ENCODE peak calls at places on chromosomes 3 and 15, in seven cellular contexts. One of them, this sample, is unnamed.

GRCh38 chr15:57743424-57743823 is 36.9 kb downstream of the POLR2M start:
- DNase-seq in cardiac muscle cell: peak; percentile 9
- DNase-seq in adrenal gland: no peak
- DNase-seq in GM06990: no peak
- DNase-seq in AG04450: no peak
- DNase-seq in Caco-2: no peak
- DNase-seq in A549: peak; percentile 27
- DNase-seq in this sample: no peak

GRCh38 chr3:33420966-33421365 is 19.2 kb downstream of the UBP1 start:
- DNase-seq in cardiac muscle cell: no peak
- DNase-seq in adrenal gland: no peak
- DNase-seq in GM06990: no peak
- DNase-seq in AG04450: no peak
- DNase-seq in Caco-2: peak; percentile 15
- DNase-seq in A549: peak; percentile 13
- DNase-seq in this sample: no peak

GRCh38 chr3:174295336-174295735 is 563.8 kb upstream of the NAALADL2 start:
- DNase-seq in cardiac muscle cell: no peak
- DNase-seq in adrenal gland: no peak
- DNase-seq in GM06990: no peak
- DNase-seq in AG04450: no peak
- DNase-seq in Caco-2: no peak
- DNase-seq in A549: no peak
- DNase-seq in this sample: no peak

GRCh38 chr15:101000271-101000681 is 81.1 kb downstream of the LRRK1 start:
- DNase-seq in cardiac muscle cell: no peak
- DNase-seq in adrenal gland: no peak
- DNase-seq in GM06990: no peak
- DNase-seq in AG04450: no peak
- DNase-seq in Caco-2: no peak
- DNase-seq in A549: no peak
- DNase-seq in this sample: peak; percentile 76

GRCh38 chr3:160735801-160736200 is 20.2 kb upstream of the PPM1L start:
- DNase-seq in cardiac muscle cell: no peak
- DNase-seq in adrenal gland: no peak
- DNase-seq in GM06990: no peak
- DNase-seq in AG04450: no peak
- DNase-seq in Caco-2: no peak
- DNase-seq in A549: no peak
- DNase-seq in this sample: no peak

GRCh38 chr3:145798691-145799550 is 362.1 kb downstream of the PLOD2 start:
- DNase-seq in cardiac muscle cell: peak; percentile 12
- DNase-seq in adrenal gland: no peak
- DNase-seq in GM06990: no peak
- DNase-seq in AG04450: no peak
- DNase-seq in Caco-2: no peak
- DNase-seq in A549: no peak
- DNase-seq in this sample: no peak

GRCh38 chr3:33312361-33312760 is 35.1 kb downstream of the FBXL2 start:
- DNase-seq in cardiac muscle cell: no peak
- DNase-seq in adrenal gland: no peak
- DNase-seq in GM06990: no peak
- DNase-seq in AG04450: no peak
- DNase-seq in Caco-2: no peak
- DNase-seq in A549: no peak
- DNase-seq in this sample: no peak

GRCh38 chr15:83854314-83854713 is 200.4 kb downstream of the ADAMTSL3 start:
- DNase-seq in cardiac muscle cell: no peak
- DNase-seq in adrenal gland: no peak
- DNase-seq in GM06990: no peak
- DNase-seq in AG04450: no peak
- DNase-seq in Caco-2: no peak
- DNase-seq in A549: peak; percentile 31
- DNase-seq in this sample: no peak

GRCh38 chr15:53133255-53133654 is 343.1 kb upstream of the ONECUT1 start:
- DNase-seq in cardiac muscle cell: no peak
- DNase-seq in adrenal gland: no peak
- DNase-seq in GM06990: no peak
- DNase-seq in AG04450: no peak
- DNase-seq in Caco-2: no peak
- DNase-seq in A549: no peak
- DNase-seq in this sample: no peak

GRCh38 chr3:144164352-144164751 is 192.7 kb downstream of the DIPK2A start:
- DNase-seq in cardiac muscle cell: no peak
- DNase-seq in adrenal gland: no peak
- DNase-seq in GM06990: no peak
- DNase-seq in AG04450: no peak
- DNase-seq in Caco-2: no peak
- DNase-seq in A549: no peak
- DNase-seq in this sample: no peak

GRCh38 chr15:75061272-75061671 is 37.9 kb downstream of the PPCDC start:
- DNase-seq in cardiac muscle cell: no peak
- DNase-seq in adrenal gland: no peak
- DNase-seq in GM06990: no peak
- DNase-seq in AG04450: no peak
- DNase-seq in Caco-2: no peak
- DNase-seq in A549: no peak
- DNase-seq in this sample: peak; percentile 42

GRCh38 chr3:172034786-172035685 is 4.3 kb upstream of the FNDC3B start:
- DNase-seq in cardiac muscle cell: no peak
- DNase-seq in adrenal gland: no peak
- DNase-seq in GM06990: no peak
- DNase-seq in AG04450: no peak
- DNase-seq in Caco-2: peak; percentile 55
- DNase-seq in A549: peak; percentile 32
- DNase-seq in this sample: no peak

GRCh38 chr15:70451861-70452653 is 311.3 kb downstream of the UACA start:
- DNase-seq in cardiac muscle cell: peak; percentile 22
- DNase-seq in adrenal gland: no peak
- DNase-seq in GM06990: no peak
- DNase-seq in AG04450: no peak
- DNase-seq in Caco-2: no peak
- DNase-seq in A549: no peak
- DNase-seq in this sample: no peak

GRCh38 chr15:100663066-100663465 is 60.7 kb downstream of the ASB7 start:
- DNase-seq in cardiac muscle cell: no peak
- DNase-seq in adrenal gland: no peak
- DNase-seq in GM06990: no peak
- DNase-seq in AG04450: no peak
- DNase-seq in Caco-2: peak; percentile 25
- DNase-seq in A549: peak; percentile 48
- DNase-seq in this sample: peak; percentile 77

DNA sequence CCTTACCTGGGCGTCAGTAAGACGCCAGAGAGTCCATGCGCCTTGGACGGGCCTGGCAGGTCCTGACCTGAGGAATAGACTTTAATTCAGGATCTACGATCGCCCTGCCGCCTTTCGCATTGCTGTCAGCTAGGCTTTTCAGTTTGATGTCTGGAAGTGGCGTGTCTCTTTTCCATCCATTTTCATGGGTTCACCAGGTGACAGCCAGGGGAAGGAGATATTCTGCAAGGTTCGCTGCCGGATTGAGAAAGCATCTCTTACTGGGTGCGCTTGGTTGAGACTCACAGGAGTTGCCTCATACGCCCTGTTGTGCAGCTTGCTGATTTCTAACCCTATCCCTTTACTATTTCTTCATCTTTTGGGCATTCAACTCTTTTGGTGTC is 7.4 kb downstream of the EPHA3 start:
- DNase-seq in cardiac muscle cell: no peak
- DNase-seq in adrenal gland: no peak
- DNase-seq in GM06990: no peak
- DNase-seq in AG04450: no peak
- DNase-seq in Caco-2: no peak
- DNase-seq in A549: no peak
- DNase-seq in this sample: no peak
- H3K4me3 ChIP-seq in cardiac muscle cell: peak overlapping the region; percentile 48
- H3K4me3 ChIP-seq in adrenal gland: no peak overlapping the region
- H3K4me3 ChIP-seq in GM06990: no peak overlapping the region
- H3K4me3 ChIP-seq in AG04450: no peak overlapping the region
- H3K4me3 ChIP-seq in Caco-2: no peak overlapping the region
- H3K4me3 ChIP-seq in A549: peak overlapping the region; percentile 38
- H3K4me3 ChIP-seq in this sample: no peak overlapping the region

DNA sequence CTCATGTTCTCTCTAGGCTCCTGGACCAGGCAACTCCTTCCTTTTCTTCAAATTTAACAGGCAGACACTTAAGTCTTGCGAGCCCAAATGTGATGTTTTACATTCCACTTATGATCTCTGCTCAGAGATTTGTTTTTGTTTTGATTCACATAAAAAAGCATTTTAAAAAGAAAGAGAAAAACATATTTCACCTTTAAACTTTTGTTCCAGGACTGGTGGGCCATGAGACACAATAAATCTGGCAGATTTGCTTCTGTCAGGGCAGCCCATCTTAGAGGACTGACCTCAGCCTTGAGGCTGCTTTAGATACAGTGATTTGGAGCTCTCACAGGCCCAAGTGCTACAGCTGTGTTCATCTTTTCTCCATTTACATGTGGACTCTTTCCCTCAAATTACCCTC is 52.0 kb downstream of the CMSS1 start:
- DNase-seq in cardiac muscle cell: no peak
- DNase-seq in adrenal gland: no peak
- DNase-seq in GM06990: no peak
- DNase-seq in AG04450: no peak
- DNase-seq in Caco-2: no peak
- DNase-seq in A549: no peak
- DNase-seq in this sample: no peak
- H3K4me3 ChIP-seq in cardiac muscle cell: no peak overlapping the region
- H3K4me3 ChIP-seq in adrenal gland: no peak overlapping the region
- H3K4me3 ChIP-seq in GM06990: no peak overlapping the region
- H3K4me3 ChIP-seq in AG04450: no peak overlapping the region
- H3K4me3 ChIP-seq in Caco-2: no peak overlapping the region
- H3K4me3 ChIP-seq in A549: no peak overlapping the region
- H3K4me3 ChIP-seq in this sample: no peak overlapping the region

GRCh38 chr15:63244976-63245645 is 32.3 kb upstream of the APH1B start:
- DNase-seq in cardiac muscle cell: no peak
- DNase-seq in adrenal gland: no peak
- DNase-seq in GM06990: no peak
- DNase-seq in AG04450: no peak
- DNase-seq in Caco-2: no peak
- DNase-seq in A549: no peak
- DNase-seq in this sample: no peak
- H3K4me3 ChIP-seq in cardiac muscle cell: no peak overlapping the region
- H3K4me3 ChIP-seq in adrenal gland: no peak overlapping the region
- H3K4me3 ChIP-seq in GM06990: no peak overlapping the region
- H3K4me3 ChIP-seq in AG04450: no peak overlapping the region
- H3K4me3 ChIP-seq in Caco-2: no peak overlapping the region
- H3K4me3 ChIP-seq in A549: no peak overlapping the region
- H3K4me3 ChIP-seq in this sample: no peak overlapping the region

GRCh38 chr3:45145681-45146614 is at the start of gene CDCP1:
- DNase-seq in cardiac muscle cell: no peak
- DNase-seq in adrenal gland: no peak
- DNase-seq in GM06990: no peak
- DNase-seq in AG04450: no peak
- DNase-seq in Caco-2: peak; percentile 65
- DNase-seq in A549: no peak
- DNase-seq in this sample: no peak
- H3K4me3 ChIP-seq in cardiac muscle cell: peak within 1 kb of the TSS; percentile 27
- H3K4me3 ChIP-seq in adrenal gland: no peak within 1 kb of the TSS
- H3K4me3 ChIP-seq in GM06990: no peak within 1 kb of the TSS
- H3K4me3 ChIP-seq in AG04450: peak within 1 kb of the TSS; percentile 69
- H3K4me3 ChIP-seq in Caco-2: peak within 1 kb of the TSS; percentile 93
- H3K4me3 ChIP-seq in A549: peak within 1 kb of the TSS; percentile 62
- H3K4me3 ChIP-seq in this sample: peak within 1 kb of the TSS; percentile 33

DNA sequence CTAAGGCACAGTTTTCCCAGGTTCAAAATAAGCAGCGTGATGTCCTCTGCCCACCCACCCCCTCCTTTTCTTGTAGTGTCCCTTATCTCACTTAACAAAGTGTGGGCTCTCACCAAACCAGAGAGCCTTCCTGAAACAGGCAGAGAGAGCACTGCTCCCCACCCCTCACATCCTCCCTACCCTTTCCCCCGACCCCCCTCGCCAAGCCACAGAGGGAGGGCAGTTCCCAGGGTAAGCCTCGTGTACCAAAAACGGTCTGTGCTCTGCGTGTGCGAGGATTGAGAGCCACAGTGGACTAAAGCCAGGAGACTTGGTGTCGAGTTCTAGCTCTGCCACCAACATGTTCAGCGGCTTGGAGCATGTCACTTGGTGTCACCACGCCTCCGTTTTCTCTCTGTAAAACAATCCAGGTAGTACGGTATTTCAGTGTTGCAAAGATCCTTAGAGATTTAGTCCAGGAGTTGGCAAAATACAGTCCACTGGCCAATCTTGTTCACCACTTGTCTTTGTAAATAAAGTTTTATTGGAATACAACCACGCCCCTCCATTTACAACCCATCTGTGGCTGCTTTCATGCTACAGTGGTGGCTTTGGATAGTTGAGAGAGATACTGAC is 249.9 kb downstream of the OPA1 start:
- DNase-seq in cardiac muscle cell: no peak
- DNase-seq in adrenal gland: no peak
- DNase-seq in GM06990: no peak
- DNase-seq in AG04450: no peak
- DNase-seq in Caco-2: peak; percentile 70
- DNase-seq in A549: no peak
- DNase-seq in this sample: no peak
- H3K4me3 ChIP-seq in cardiac muscle cell: no peak overlapping the region
- H3K4me3 ChIP-seq in adrenal gland: no peak overlapping the region
- H3K4me3 ChIP-seq in GM06990: no peak overlapping the region
- H3K4me3 ChIP-seq in AG04450: no peak overlapping the region
- H3K4me3 ChIP-seq in Caco-2: peak overlapping the region; percentile 37
- H3K4me3 ChIP-seq in A549: no peak overlapping the region
- H3K4me3 ChIP-seq in this sample: no peak overlapping the region

DNA sequence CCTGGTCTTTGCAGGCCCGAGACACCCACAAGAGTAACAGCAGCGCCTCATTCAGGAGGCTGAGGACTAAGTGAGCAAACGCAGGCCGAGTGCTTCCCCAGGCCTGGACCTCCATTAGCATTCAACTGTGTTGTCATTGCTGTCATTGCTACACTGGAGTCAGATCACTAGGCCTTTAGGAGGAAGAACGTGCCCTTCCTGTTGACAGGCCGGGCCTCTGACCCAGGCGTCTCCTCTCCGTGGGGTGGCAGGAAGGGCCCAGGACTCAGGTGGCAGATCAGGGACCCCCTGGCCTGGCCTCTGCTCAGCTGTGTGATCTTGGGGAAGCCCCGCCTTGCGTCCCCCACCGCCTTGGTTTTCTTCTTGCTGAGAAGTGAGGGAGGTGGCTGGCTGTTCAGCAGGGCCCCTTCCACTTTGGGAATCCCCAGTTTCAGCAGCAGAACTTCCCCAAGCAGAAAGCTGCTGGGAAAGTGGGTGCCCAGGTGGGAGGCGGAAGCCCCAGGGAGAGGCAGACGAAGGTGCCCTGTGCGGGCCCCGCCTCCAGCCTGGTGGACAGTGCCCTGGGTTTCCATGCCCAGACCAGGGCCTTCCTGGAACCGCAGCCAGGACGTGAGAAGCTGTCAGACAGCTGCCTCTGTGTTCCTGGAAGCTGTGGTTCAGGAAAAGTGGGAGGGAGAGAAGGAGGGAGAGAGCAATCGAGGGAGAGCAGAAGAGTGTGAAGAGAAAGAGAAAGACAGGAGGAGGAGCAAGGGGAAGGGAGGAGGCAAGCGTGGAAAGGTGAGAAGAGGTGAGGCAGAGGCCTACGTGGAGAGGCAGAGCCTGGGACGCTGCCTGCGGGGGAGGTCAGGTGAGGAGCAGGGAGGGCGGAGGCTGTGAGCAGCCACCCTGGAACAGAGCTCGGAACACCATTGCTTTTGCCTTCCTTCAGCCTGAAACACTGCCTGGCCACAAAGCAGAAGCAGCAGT is 18.9 kb downstream of the ZDHHC19 start:
- DNase-seq in cardiac muscle cell: no peak
- DNase-seq in adrenal gland: no peak
- DNase-seq in GM06990: peak; percentile 85
- DNase-seq in AG04450: no peak
- DNase-seq in Caco-2: no peak
- DNase-seq in A549: no peak
- DNase-seq in this sample: no peak
- H3K4me3 ChIP-seq in cardiac muscle cell: no peak overlapping the region
- H3K4me3 ChIP-seq in adrenal gland: no peak overlapping the region
- H3K4me3 ChIP-seq in GM06990: no peak overlapping the region
- H3K4me3 ChIP-seq in AG04450: no peak overlapping the region
- H3K4me3 ChIP-seq in Caco-2: no peak overlapping the region
- H3K4me3 ChIP-seq in A549: no peak overlapping the region
- H3K4me3 ChIP-seq in this sample: no peak overlapping the region

GRCh38 chr15:42911058-42911592 is 9.5 kb downstream of the TTBK2 start:
- DNase-seq in cardiac muscle cell: no peak
- DNase-seq in adrenal gland: no peak
- DNase-seq in GM06990: no peak
- DNase-seq in AG04450: no peak
- DNase-seq in Caco-2: no peak
- DNase-seq in A549: no peak
- DNase-seq in this sample: no peak
- H3K4me3 ChIP-seq in cardiac muscle cell: no peak overlapping the region
- H3K4me3 ChIP-seq in adrenal gland: no peak overlapping the region
- H3K4me3 ChIP-seq in GM06990: no peak overlapping the region
- H3K4me3 ChIP-seq in AG04450: no peak overlapping the region
- H3K4me3 ChIP-seq in Caco-2: no peak overlapping the region
- H3K4me3 ChIP-seq in A549: no peak overlapping the region
- H3K4me3 ChIP-seq in this sample: no peak overlapping the region

This sample was measured in SJSA1.